ENCODE peak calls at places on chromosomes 7 and 10, in five cellular contexts. S, W, X, L and Q are unnamed samples.

GRCh38 chr7:140458191-140458590 is 21.1 kb downstream of the MKRN1 start:
- DNase-seq in X (no peak), L (no peak), S (no peak), W (no peak), Q (no peak)

GRCh38 chr10:49741108-49741995 is 20.8 kb downstream of the OGDHL start:
- DNase-seq in S (no peak), X (no peak), L (no peak), W (no peak), Q (no peak)

GRCh38 chr7:39260279-39260844 is 282.7 kb downstream of the POU6F2 start:
- DNase-seq in W (no peak), L (no peak), S (no peak), X (no peak), Q (no peak)

GRCh38 chr7:67301667-67302066 is 305.0 kb downstream of the TYW1 start:
- DNase-seq in S (no peak), W (no peak), L (no peak), X (no peak), Q (no peak)

GRCh38 chr10:23373156-23373555 is 28.6 kb upstream of the C10orf67 start:
- DNase-seq in L (no peak), S (no peak), W (no peak), X (no peak), Q (no peak)

GRCh38 chr10:8063128-8063908 is 8.8 kb downstream of the GATA3 start:
- DNase-seq in L (no peak), S (no peak), X (no peak), W (no peak), Q (no peak)

GRCh38 chr10:128979405-128979804 is 487.6 kb upstream of the MGMT start:
- DNase-seq in L (no peak), W (no peak), S (no peak), X (no peak), Q (no peak)

GRCh38 chr10:89032141-89032814 is 41.7 kb downstream of the FAS start:
- DNase-seq in S (peak), X (peak), W (no peak), L (peak), Q (peak)

GRCh38 chr7:81308643-81309354 is 389.9 kb upstream of the SEMA3C start:
- DNase-seq in W (no peak), X (no peak), L (no peak), S (no peak), Q (no peak)

GRCh38 chr10:101140084-101140949 is 9.2 kb downstream of the TLX1 start:
- DNase-seq in L (no peak), W (no peak), S (no peak), X (no peak), Q (no peak)

GRCh38 chr7:11714205-11714604 is 117.8 kb downstream of the THSD7A start:
- DNase-seq in L (no peak), X (no peak), S (no peak), W (no peak), Q (no peak)

GRCh38 chr10:97333601-97334369 is 744 bp downstream of the FRAT2 start:
- DNase-seq in L (no peak), S (no peak), W (peak), X (no peak), Q (peak)

GRCh38 chr10:102645388-102645740 is 1.1 kb downstream of the TRIM8 start:
- DNase-seq in L (peak), S (no peak), W (peak), X (peak), Q (peak)

GRCh38 chr7:41921453-41921912 is 218.6 kb upstream of the INHBA start:
- DNase-seq in X (no peak), W (no peak), S (no peak), L (no peak), Q (no peak)

GRCh38 chr10:69490876-69491275 is 39.6 kb downstream of the TSPAN15 start:
- DNase-seq in W (no peak), S (no peak), L (no peak), X (no peak), Q (no peak)

GRCh38 chr10:119090026-119090808 is 9.6 kb upstream of the EIF3A start:
- DNase-seq in S (no peak), X (no peak), L (no peak), W (no peak), Q (peak)

GRCh38 chr10:1090696-1091095 is 34.5 kb downstream of the WDR37 start:
- DNase-seq in S (no peak), X (no peak), W (no peak), L (no peak), Q (no peak)